ENCODE peak calls at places on chromosomes 16 and 17, in eight cellular contexts. Z, L, D, U, A, X, W and O are unnamed samples.

GRCh38 chr16:31256466-31256865 is 3.3 kb upstream of the ITGAM start:
- DNase-seq in Z (no peak), L (no peak), D (no peak), U (no peak), A (no peak), X (no peak), W (no peak), O (no peak)

GRCh38 chr17:29778936-29779811 is 150.9 kb downstream of the SSH2 start:
- DNase-seq in Z (peak; percentile 80), L (peak; percentile 65), D (peak; percentile 75), U (peak; percentile 64), A (no peak), X (peak; percentile 69), W (peak; percentile 84), O (peak; percentile 88)

GRCh38 chr16:85526132-85526731 is 86.9 kb upstream of the GSE1 start:
- DNase-seq in Z (no peak), L (no peak), D (no peak), U (no peak), A (no peak), X (no peak), W (no peak), O (no peak)

GRCh38 chr16:74034862-74035261 is 261.8 kb upstream of the PSMD7 start:
- DNase-seq in Z (no peak), L (no peak), D (peak; percentile 11), U (no peak), A (no peak), X (no peak), W (no peak), O (no peak)

GRCh38 chr16:70453117-70453890 is 1.1 kb upstream of the FCSK start:
- DNase-seq in Z (no peak), L (no peak), D (no peak), U (no peak), A (no peak), X (no peak), W (no peak), O (no peak)

GRCh38 chr17:79617740-79618382 is 7.0 kb upstream of the RBFOX3 start:
- DNase-seq in Z (no peak), L (no peak), D (no peak), U (no peak), A (no peak), X (no peak), W (no peak), O (peak; percentile 51)

GRCh38 chr17:72421128-72422092 is 300.6 kb downstream of the SOX9 start:
- DNase-seq in Z (no peak), L (no peak), D (peak; percentile 78), U (peak; percentile 81), A (no peak), X (no peak), W (peak; percentile 34), O (peak; percentile 73)

GRCh38 chr17:72150632-72151460 is 30.0 kb downstream of the SOX9 start:
- DNase-seq in Z (no peak), L (no peak), D (no peak), U (no peak), A (no peak), X (no peak), W (no peak), O (no peak)

GRCh38 chr17:27038676-27039075 is 255.2 kb upstream of the WSB1 start:
- DNase-seq in Z (no peak), L (no peak), D (no peak), U (no peak), A (no peak), X (no peak), W (no peak), O (no peak)

GRCh38 chr17:63289931-63290330 is 156.2 kb downstream of the CYB561 start:
- DNase-seq in Z (no peak), L (no peak), D (no peak), U (no peak), A (no peak), X (no peak), W (no peak), O (no peak)

GRCh38 chr16:12245923-12246290 is 269.4 kb downstream of the SNX29 start:
- DNase-seq in Z (no peak), L (no peak), D (no peak), U (no peak), A (no peak), X (no peak), W (no peak), O (no peak)

GRCh38 chr17:2398655-2399571 is 1.9 kb downstream of the MNT start:
- DNase-seq in Z (no peak), L (peak; percentile 51), D (peak; percentile 61), U (peak; percentile 51), A (no peak), X (peak; percentile 51), W (peak; percentile 59), O (peak; percentile 87)

GRCh38 chr16:66425651-66426050 is 1.4 kb upstream of the BEAN1 start:
- DNase-seq in Z (no peak), L (no peak), D (no peak), U (peak; percentile 11), A (no peak), X (no peak), W (no peak), O (no peak)

GRCh38 chr17:18040287-18040858 is 1.2 kb downstream of the GID4 start:
- DNase-seq in Z (no peak), L (no peak), D (no peak), U (no peak), A (no peak), X (no peak), W (no peak), O (no peak)

GRCh38 chr17:59373879-59374495 is 42.5 kb downstream of the YPEL2 start:
- DNase-seq in Z (peak; percentile 74), L (no peak), D (no peak), U (peak; percentile 82), A (no peak), X (no peak), W (no peak), O (no peak)

GRCh38 chr17:58411408-58411894 is 5.9 kb downstream of the RNF43 start:
- DNase-seq in Z (no peak), L (no peak), D (no peak), U (no peak), A (no peak), X (no peak), W (no peak), O (no peak)

GRCh38 chr17:67582632-67583230 is 135.0 kb upstream of the NOL11 start:
- DNase-seq in Z (no peak), L (no peak), D (peak; percentile 79), U (no peak), A (no peak), X (no peak), W (no peak), O (no peak)

GRCh38 chr17:50211249-50212120 is 10.1 kb upstream of the COL1A1 start:
- DNase-seq in Z (peak; percentile 31), L (no peak), D (no peak), U (no peak), A (no peak), X (no peak), W (no peak), O (no peak)

GRCh38 chr17:58338907-58339774 is 10.5 kb upstream of the TSPOAP1 start:
- DNase-seq in Z (peak; percentile 59), L (no peak), D (peak; percentile 72), U (peak; percentile 90), A (no peak), X (peak; percentile 34), W (peak; percentile 87), O (peak; percentile 79)

GRCh38 chr17:77726549-77726957 is 231.9 kb upstream of the TNRC6C start:
- DNase-seq in Z (no peak), L (no peak), D (no peak), U (no peak), A (no peak), X (no peak), W (no peak), O (no peak)

GRCh38 chr17:38454528-38454927 is 26.3 kb downstream of the ARHGAP23 start:
- DNase-seq in Z (peak; percentile 92), L (no peak), D (peak; percentile 55), U (peak; percentile 5), A (no peak), X (no peak), W (no peak), O (peak; percentile 96)

GRCh38 chr17:73591278-73592078 is 52.8 kb downstream of the SDK2 start:
- DNase-seq in Z (no peak), L (no peak), D (peak; percentile 21), U (no peak), A (no peak), X (peak; percentile 64), W (peak; percentile 57), O (no peak)

GRCh38 chr17:17710728-17711541 is 29.7 kb downstream of the RAI1 start:
- DNase-seq in Z (no peak), L (no peak), D (peak; percentile 84), U (no peak), A (no peak), X (no peak), W (no peak), O (peak; percentile 87)

GRCh38 chr17:75602644-75603043 is 15.0 kb downstream of the MYO15B start:
- DNase-seq in Z (no peak), L (no peak), D (no peak), U (no peak), A (no peak), X (no peak), W (no peak), O (no peak)

GRCh38 chr17:37774508-37774907 is 29.6 kb upstream of the HNF1B start:
- DNase-seq in Z (no peak), L (no peak), D (peak; percentile 29), U (no peak), A (no peak), X (no peak), W (peak; percentile 55), O (no peak)

GRCh38 chr17:951388-952132 is 28.0 kb downstream of the NXN start:
- DNase-seq in Z (no peak), L (no peak), D (peak; percentile 40), U (peak; percentile 14), A (no peak), X (no peak), W (no peak), O (peak; percentile 85)

GRCh38 chr16:57061084-57061905 is 31.1 kb upstream of the CPNE2 start:
- DNase-seq in Z (peak; percentile 90), L (no peak), D (peak; percentile 35), U (peak; percentile 35), A (no peak), X (no peak), W (no peak), O (peak; percentile 92)

GRCh38 chr16:82701302-82702022 is 74.7 kb downstream of the CDH13 start:
- DNase-seq in Z (no peak), L (no peak), D (no peak), U (peak; percentile 10), A (no peak), X (no peak), W (no peak), O (no peak)